ENCODE peak calls at places on chromosomes 3 and 15, in five cellular contexts. G, D, N, R and K are unnamed samples.

GRCh38 chr3:58333206-58334012 is 717 bp downstream of the PXK start:
- DNase-seq in G (no peak), D (peak; percentile 29), R (peak; percentile 66), N (peak; percentile 29), K (peak; percentile 50)

GRCh38 chr3:61172684-61173083 is 78.6 kb downstream of the FHIT start:
- DNase-seq in N (no peak), G (no peak), R (no peak), D (no peak), K (no peak)

GRCh38 chr15:74302821-74303359 is 64.6 kb downstream of the CYP11A1 start:
- DNase-seq in D (peak; percentile 46), N (peak; percentile 50), R (no peak), G (no peak), K (no peak)

GRCh38 chr15:89197503-89197971 is 23.8 kb downstream of the RLBP1 start:
- DNase-seq in R (peak; percentile 73), D (no peak), G (no peak), N (no peak), K (no peak)

GRCh38 chr3:111577798-111578685 is 17.1 kb downstream of the ZBED2 start:
- DNase-seq in D (no peak), G (peak; percentile 76), R (no peak), N (peak; percentile 75), K (no peak)

GRCh38 chr15:58467121-58467721 is 35.4 kb downstream of the LIPC start:
- DNase-seq in N (no peak), D (no peak), R (no peak), G (peak; percentile 27), K (no peak)

GRCh38 chr15:51030649-51031316 is 63.9 kb downstream of the TNFAIP8L3 start:
- DNase-seq in N (peak; percentile 38), G (peak; percentile 83), D (peak; percentile 62), R (no peak), K (peak; percentile 78)

GRCh38 chr3:172470588-172470987 is 22.3 kb upstream of the GHSR start:
- DNase-seq in D (no peak), R (no peak), N (no peak), G (no peak), K (no peak)

GRCh38 chr15:96342611-96343528 is 12.4 kb downstream of the NR2F2 start:
- DNase-seq in G (peak; percentile 38), N (peak; percentile 40), D (no peak), R (no peak), K (no peak)

GRCh38 chr3:154151969-154152368 is 30.8 kb downstream of the ARHGEF26 start:
- DNase-seq in N (peak; percentile 82), R (no peak), G (peak; percentile 97), D (no peak), K (no peak)

GRCh38 chr3:152151216-152151874 is 117.4 kb upstream of the MBNL1 start:
- DNase-seq in D (no peak), G (no peak), R (no peak), N (no peak), K (no peak)

GRCh38 chr15:35005933-35006332 is 17.8 kb upstream of the ZNF770 start:
- DNase-seq in G (no peak), D (no peak), R (no peak), N (no peak), K (no peak)

GRCh38 chr3:4976109-4976508 is 3.1 kb upstream of the BHLHE40 start:
- DNase-seq in R (peak; percentile 78), G (peak; percentile 49), D (peak; percentile 48), N (peak; percentile 78), K (no peak)

GRCh38 chr3:104632521-104632920 is 734.2 kb upstream of the ALCAM start:
- DNase-seq in N (peak; percentile 22), D (no peak), R (no peak), G (no peak), K (no peak)

GRCh38 chr15:66880380-66881155 is 178.5 kb downstream of the SMAD6 start:
- DNase-seq in D (no peak), R (no peak), G (no peak), N (no peak), K (no peak)

GRCh38 chr3:10357592-10358308 is 36.8 kb upstream of the SEC13 start:
- DNase-seq in D (no peak), R (no peak), N (peak; percentile 94), G (peak; percentile 83), K (no peak)

DNA sequence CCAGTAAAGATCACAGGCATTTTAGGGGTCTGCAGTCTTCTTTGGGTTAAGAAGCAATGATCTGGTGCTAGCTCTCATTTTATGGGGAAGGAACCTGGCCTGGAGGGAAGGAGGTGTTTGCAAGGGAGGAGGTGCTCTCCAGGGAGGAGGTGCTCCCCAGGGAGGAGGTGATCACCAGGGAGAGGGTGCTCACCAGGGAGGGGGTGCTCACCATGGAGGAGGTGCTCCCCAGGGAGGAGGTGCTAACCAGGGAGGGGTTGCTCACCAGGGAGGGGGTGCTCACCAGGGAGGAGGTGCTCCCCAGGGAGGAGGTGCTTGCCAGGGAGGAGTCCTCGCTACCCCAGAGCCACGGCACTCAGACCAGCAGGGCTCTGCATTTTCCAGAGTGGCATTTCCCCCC is 115.7 kb downstream of the TLE3 start:
- DNase-seq in R (no peak), N (no peak), G (no peak), D (no peak), K (no peak)
- H3K4me3 ChIP-seq in R (no peak overlapping the region), N (no peak overlapping the region), G (no peak overlapping the region), D (no peak overlapping the region), K (no peak overlapping the region)

GRCh38 chr15:81152339-81152738 is 18.3 kb downstream of the CFAP161 start:
- DNase-seq in N (no peak), G (no peak), R (no peak), D (no peak), K (no peak)
- TF ChIP-seq CTCF in N (no peak), G (no peak), R (no peak), D (no peak), K (no peak)

DNA sequence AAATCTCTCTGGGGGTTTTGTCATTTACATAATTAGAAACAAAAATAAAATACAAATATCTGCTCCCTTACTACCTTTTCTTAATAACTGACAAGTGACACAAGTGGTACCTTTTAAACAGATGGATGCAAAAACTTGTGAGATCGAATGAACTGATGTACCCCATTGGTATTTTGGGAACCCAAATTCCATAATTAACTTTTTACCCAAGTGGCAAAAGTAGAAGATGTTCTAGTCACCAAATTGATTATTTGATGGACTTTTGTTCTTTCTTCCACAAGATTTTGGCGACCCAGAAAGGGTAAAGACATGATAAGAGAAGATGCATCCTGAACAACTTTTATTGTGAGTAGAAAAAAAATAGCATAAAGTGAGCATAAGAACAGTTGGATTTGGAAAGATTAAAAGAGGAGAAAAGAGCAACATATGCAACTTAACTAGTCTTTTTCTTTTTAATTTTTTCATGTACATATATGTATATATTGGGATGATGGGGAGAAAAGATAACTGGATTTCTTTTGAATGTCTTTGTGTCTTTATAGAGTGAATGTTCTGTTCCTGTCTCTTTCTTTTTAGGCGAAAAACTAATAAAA is 159.6 kb downstream of the TIGIT start:
- DNase-seq in G (no peak), D (no peak), R (no peak), N (no peak), K (no peak)
- H3K4me3 ChIP-seq in G (no peak overlapping the region), D (peak overlapping the region; percentile 39), R (peak overlapping the region; percentile 50), N (peak overlapping the region; percentile 74), K (no peak overlapping the region)

GRCh38 chr3:150330174-150330573 is 77.9 kb upstream of the TSC22D2 start:
- DNase-seq in G (no peak), R (no peak), D (no peak), N (no peak), K (no peak)

GRCh38 chr3:150331978-150332568 is 76.0 kb upstream of the TSC22D2 start:
- DNase-seq in D (no peak), R (no peak), N (no peak), G (no peak), K (no peak)

GRCh38 chr3:150329408-150329807 is 78.7 kb upstream of the TSC22D2 start:
- DNase-seq in R (no peak), G (no peak), D (no peak), N (no peak), K (no peak)

GRCh38 chr3:150333482-150333881 is 74.6 kb upstream of the TSC22D2 start:
- DNase-seq in G (no peak), D (no peak), N (no peak), R (no peak), K (no peak)

GRCh38 chr3:150330872-150331271 is 77.2 kb upstream of the TSC22D2 start:
- DNase-seq in G (no peak), N (no peak), D (no peak), R (no peak), K (no peak)
- TF ChIP-seq CTCF in G (no peak), N (no peak), D (no peak), R (no peak), K (no peak)

GRCh38 chr3:143974877-143975238 is 3.2 kb downstream of the DIPK2A start:
- DNase-seq in G (no peak), N (no peak), D (no peak), R (no peak), K (no peak)
- H3K4me3 ChIP-seq in G (peak overlapping the region; percentile 77), N (peak overlapping the region; percentile 75), D (no peak overlapping the region), R (peak overlapping the region; percentile 94), K (no peak overlapping the region)

DNA sequence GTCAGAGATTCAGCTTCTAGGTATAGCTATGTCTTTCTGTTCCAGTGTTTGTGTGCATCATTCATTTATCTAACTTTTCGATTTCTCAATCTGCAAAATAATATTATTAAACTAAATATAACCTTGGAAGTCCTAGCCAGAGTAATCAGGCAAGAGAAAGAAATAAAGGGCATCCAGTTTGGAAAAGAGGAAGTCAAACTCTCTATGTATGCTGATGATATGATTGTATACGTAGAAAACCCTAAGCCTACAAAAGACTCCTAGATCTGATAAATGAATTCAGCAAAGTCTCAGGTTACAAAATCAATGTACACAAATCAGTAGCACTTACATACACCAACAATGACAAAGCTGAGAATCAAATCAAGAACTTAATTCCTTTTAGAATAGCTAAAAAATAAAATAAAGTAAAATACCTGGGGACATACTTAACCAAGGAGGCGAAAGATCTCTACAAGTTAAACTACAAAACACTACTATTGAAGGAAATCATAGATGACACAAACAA is 718.2 kb downstream of the NTRK3 start:
- DNase-seq in N (no peak), R (no peak), D (no peak), G (no peak), K (no peak)
- TF ChIP-seq CTCF in N (no peak), R (no peak), D (no peak), G (no peak), K (no peak)

GRCh38 chr3:53809267-53809666 is 37.0 kb downstream of the CHDH start:
- DNase-seq in N (no peak), D (no peak), G (no peak), R (no peak), K (no peak)
- H3K4me3 ChIP-seq in N (no peak overlapping the region), D (no peak overlapping the region), G (no peak overlapping the region), R (no peak overlapping the region), K (no peak overlapping the region)

GRCh38 chr3:180633722-180634121 is 31.8 kb downstream of the TTC14 start:
- DNase-seq in R (no peak), G (no peak), D (no peak), N (no peak), K (no peak)
- TF ChIP-seq CTCF in R (no peak), G (no peak), D (no peak), N (no peak), K (no peak)

DNA sequence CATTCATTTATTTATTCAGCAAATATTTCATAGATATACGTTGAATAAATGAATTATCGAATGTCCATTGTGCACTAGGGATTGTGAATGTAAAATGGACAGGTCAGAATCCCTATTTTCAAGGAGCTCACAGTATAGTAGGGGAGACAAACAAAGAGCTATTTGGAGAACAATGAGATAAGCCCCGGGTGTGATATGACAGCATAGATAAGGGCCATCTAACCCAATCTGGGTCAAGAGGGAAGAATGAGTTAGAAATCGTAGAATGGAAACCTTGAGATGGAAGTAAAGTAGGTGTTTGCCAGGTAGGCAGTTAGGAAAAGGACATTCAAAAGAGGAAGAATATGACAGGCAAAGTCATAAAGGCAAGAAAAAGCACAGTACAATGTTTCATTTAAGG is 132.2 kb upstream of the GOLGA6L4 start:
- DNase-seq in D (no peak), N (no peak), R (no peak), G (no peak), K (no peak)
- H3K4me3 ChIP-seq in D (no peak overlapping the region), N (no peak overlapping the region), R (no peak overlapping the region), G (no peak overlapping the region), K (no peak overlapping the region)